ENCODE peak calls at places on chromosomes 3 and 15, in eight cellular contexts. K is HCT116; M is SJCRH30; U is body of pancreas; T is GM23248; P is CD8-positive, alpha-beta T cell; A is prostate gland; N is breast epithelium. D is an unnamed sample.

GRCh38 chr3:141412087-141412935 is 44.0 kb downstream of the ZBTB38 start:
- DNase-seq in K (no peak), M (peak), U (peak), T (peak), P (peak), A (peak), N (no peak), D (no peak)

GRCh38 chr15:90988249-90988648 is 6.1 kb downstream of the PRC1 start:
- DNase-seq in K (no peak), M (no peak), U (no peak), T (no peak), P (no peak), A (no peak), N (no peak), D (no peak)

GRCh38 chr15:89472785-89473256 is 23.6 kb downstream of the RHCG start:
- DNase-seq in K (peak), M (peak), U (peak), T (peak), P (peak), A (no peak), N (no peak), D (peak)

GRCh38 chr3:26637698-26638097 is 15.1 kb downstream of the LRRC3B start:
- DNase-seq in K (no peak), M (no peak), U (no peak), T (no peak), P (no peak), A (no peak), N (no peak), D (no peak)

GRCh38 chr15:60660290-60661051 is 181.5 kb upstream of the ICE2 start:
- DNase-seq in K (no peak), M (peak), U (no peak), T (peak), P (no peak), A (no peak), N (no peak), D (no peak)

GRCh38 chr15:49645937-49646336 is 25.1 kb downstream of the DTWD1 start:
- DNase-seq in K (no peak), M (peak), U (peak), T (peak), P (no peak), A (peak), N (no peak), D (no peak)

GRCh38 chr3:146166450-146167222 is 5.7 kb upstream of the PLOD2 start:
- DNase-seq in K (no peak), M (no peak), U (peak), T (peak), P (no peak), A (no peak), N (no peak), D (no peak)

GRCh38 chr3:169241575-169241927 is 422.0 kb downstream of the MECOM start:
- DNase-seq in K (no peak), M (no peak), U (no peak), T (peak), P (no peak), A (no peak), N (no peak), D (no peak)

GRCh38 chr3:46901061-46901460 is 23.5 kb downstream of the PTH1R start:
- DNase-seq in K (no peak), M (no peak), U (no peak), T (no peak), P (no peak), A (no peak), N (no peak), D (no peak)

GRCh38 chr3:184426691-184427141 is 46.9 kb downstream of the CHRD start:
- DNase-seq in K (no peak), M (no peak), U (peak), T (no peak), P (no peak), A (peak), N (no peak), D (no peak)

GRCh38 chr15:68994981-68995753 is 19.3 kb upstream of the NOX5 start:
- DNase-seq in K (no peak), M (no peak), U (no peak), T (no peak), P (no peak), A (no peak), N (no peak), D (no peak)

GRCh38 chr3:56862352-56863062 is 60.8 kb upstream of the ARHGEF3 start:
- DNase-seq in K (no peak), M (no peak), U (no peak), T (peak), P (no peak), A (no peak), N (no peak), D (no peak)

GRCh38 chr3:106333911-106334618 is 465.3 kb upstream of the CBLB start:
- DNase-seq in K (no peak), M (no peak), U (no peak), T (peak), P (peak), A (no peak), N (no peak), D (no peak)

GRCh38 chr15:65642588-65642987 is 20.9 kb downstream of the SLC24A1 start:
- DNase-seq in K (no peak), M (no peak), U (no peak), T (no peak), P (no peak), A (no peak), N (no peak), D (no peak)

GRCh38 chr15:82666606-82667005 is 19.4 kb upstream of the CPEB1 start:
- DNase-seq in K (no peak), M (no peak), U (no peak), T (no peak), P (no peak), A (no peak), N (no peak), D (no peak)

GRCh38 chr3:196774191-196774820 is 34.6 kb downstream of the PAK2 start:
- DNase-seq in K (no peak), M (no peak), U (no peak), T (peak), P (no peak), A (no peak), N (no peak), D (no peak)

GRCh38 chr15:82870727-82871576 is 61.5 kb downstream of the WHAMM start:
- DNase-seq in K (no peak), M (no peak), U (no peak), T (no peak), P (no peak), A (no peak), N (no peak), D (no peak)

GRCh38 chr15:23565395-23566069 is at the start of gene MKRN3:
- DNase-seq in K (peak), M (peak), U (no peak), T (peak), P (peak), A (no peak), N (no peak), D (peak)

GRCh38 chr3:52986938-52987337 is 58.9 kb downstream of the SFMBT1 start:
- DNase-seq in K (no peak), M (peak), U (no peak), T (peak), P (no peak), A (no peak), N (no peak), D (no peak)

GRCh38 chr3:127857270-127857801 is 35.0 kb upstream of the MGLL start:
- DNase-seq in K (no peak), M (peak), U (no peak), T (no peak), P (no peak), A (no peak), N (no peak), D (no peak)

GRCh38 chr15:22887157-22887951 is 48.9 kb downstream of the NIPA2 start:
- DNase-seq in K (no peak), M (peak), U (no peak), T (peak), P (no peak), A (no peak), N (no peak), D (no peak)

GRCh38 chr3:193744048-193744821 is 151.2 kb downstream of the OPA1 start:
- DNase-seq in K (no peak), M (no peak), U (peak), T (no peak), P (no peak), A (no peak), N (no peak), D (peak)

GRCh38 chr3:193744822-193745684 is 152.0 kb downstream of the OPA1 start:
- DNase-seq in K (no peak), M (no peak), U (no peak), T (no peak), P (no peak), A (no peak), N (no peak), D (peak)

GRCh38 chr3:193743702-193744047 is 150.7 kb downstream of the OPA1 start:
- DNase-seq in K (no peak), M (no peak), U (peak), T (no peak), P (no peak), A (no peak), N (no peak), D (peak)

GRCh38 chr3:193746832-193747231 is 153.8 kb downstream of the OPA1 start:
- DNase-seq in K (no peak), M (no peak), U (no peak), T (no peak), P (no peak), A (no peak), N (no peak), D (no peak)

GRCh38 chr3:193742628-193743027 is 149.6 kb downstream of the OPA1 start:
- DNase-seq in K (no peak), M (no peak), U (no peak), T (no peak), P (no peak), A (no peak), N (no peak), D (no peak)
- H3K4me3 ChIP-seq in K (no peak), M (no peak), U (no peak), T (no peak), P (no peak), A (no peak), N (no peak), D (no peak)

GRCh38 chr15:75712668-75713337 is at the start of gene CSPG4:
- DNase-seq in K (no peak), M (peak), U (no peak), T (peak), P (no peak), A (no peak), N (no peak), D (peak)
- H3K4me3 ChIP-seq in K (peak), M (peak), U (no peak), T (peak), P (no peak), A (peak), N (peak), D (peak)

GRCh38 chr3:174442317-174442682 is 416.8 kb upstream of the NAALADL2 start:
- DNase-seq in K (no peak), M (no peak), U (no peak), T (peak), P (no peak), A (no peak), N (no peak), D (no peak)
- H3K4me3 ChIP-seq in K (peak), M (peak), U (no peak), T (peak), P (no peak), A (peak), N (peak), D (peak)

GRCh38 chr3:51967384-51968174 is at the start of gene PCBP4:
- DNase-seq in K (no peak), M (peak), U (peak), T (peak), P (peak), A (peak), N (peak), D (peak)
- H3K4me3 ChIP-seq in K (peak), M (peak), U (peak), T (peak), P (peak), A (peak), N (peak), D (peak)

GRCh38 chr15:40285151-40285898 is 2.5 kb upstream of the ANKRD63 start:
- DNase-seq in K (no peak), M (no peak), U (no peak), T (peak), P (no peak), A (no peak), N (no peak), D (no peak)

GRCh38 chr15:40286061-40286532 is 3.2 kb upstream of the ANKRD63 start:
- DNase-seq in K (no peak), M (no peak), U (no peak), T (peak), P (no peak), A (no peak), N (no peak), D (no peak)

GRCh38 chr15:40282144-40282869 is 557 bp downstream of the ANKRD63 start:
- DNase-seq in K (no peak), M (peak), U (peak), T (peak), P (peak), A (no peak), N (no peak), D (peak)

GRCh38 chr15:40282870-40283614 is at the start of gene ANKRD63:
- DNase-seq in K (no peak), M (no peak), U (no peak), T (peak), P (peak), A (no peak), N (no peak), D (no peak)

DNA sequence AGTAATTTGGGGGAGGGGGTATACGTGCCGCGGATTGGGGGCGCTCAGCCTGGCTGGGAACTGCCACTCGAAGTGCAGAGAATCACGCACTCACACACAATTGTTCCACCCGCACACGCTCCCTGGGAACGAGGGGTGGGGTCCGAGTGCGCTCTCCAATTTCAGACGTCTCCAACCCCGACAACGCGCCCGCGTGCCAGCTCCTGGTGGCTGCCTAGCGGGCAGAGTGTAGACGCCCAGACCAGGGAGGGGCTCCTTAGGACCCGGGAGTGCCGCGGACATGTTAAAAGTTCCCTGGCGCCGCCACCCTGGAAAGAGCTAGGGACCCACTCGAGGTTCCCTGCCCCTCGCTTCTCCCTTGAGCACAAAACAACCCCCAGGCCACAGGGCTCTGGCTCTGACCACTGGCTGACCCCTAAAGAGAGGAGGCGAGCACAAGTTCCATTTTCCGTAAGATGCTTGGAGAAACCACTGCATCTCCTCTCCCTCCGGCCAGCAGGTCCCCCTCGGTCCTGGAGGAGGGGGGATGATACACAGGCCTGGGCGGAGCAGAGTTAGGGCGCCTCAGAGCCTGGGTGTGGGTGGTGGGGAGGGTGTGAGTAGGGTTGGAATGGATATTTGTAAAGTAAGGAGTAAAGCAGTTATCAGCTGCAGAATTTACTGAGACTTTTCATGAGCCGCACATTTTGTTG is 897 bp upstream of the ANKRD63 start:
- DNase-seq in K (no peak), M (no peak), U (no peak), T (no peak), P (no peak), A (no peak), N (no peak), D (no peak)
- H3K4me3 ChIP-seq in K (no peak), M (no peak), U (no peak), T (no peak), P (no peak), A (no peak), N (no peak), D (no peak)

GRCh38 chr3:24145481-24145880 is 200.4 kb downstream of the NR1D2 start:
- DNase-seq in K (no peak), M (no peak), U (no peak), T (peak), P (no peak), A (no peak), N (no peak), D (no peak)
- H3K4me3 ChIP-seq in K (peak), M (no peak), U (no peak), T (peak), P (no peak), A (no peak), N (no peak), D (no peak)

D was measured in Caco-2.